ENCODE peak calls at places on chromosomes 11 and 22, in nine cellular contexts. H is NB4; V is choroid plexus epithelial cell; E is heart left ventricle; K is suprapubic skin; L is activated CD8-positive, alpha-beta T cell treated with anti-CD3 and anti-CD28 coated beads, Interleukin-2, amount 10 ng/mL, durations not matched to agents 7 days and 5 days; B is fibroblast of pulmonary artery; X is GM23338; G is activated naive CD4-positive, alpha-beta T cell. A is an unnamed sample.
A peak's percentile ranks its signal among the peaks of the same experiment; 100 is the strongest.

GRCh38 chr11:118930152-118930712 is 4.5 kb upstream of the BCL9L start:
- DNase-seq in L (peak; percentile 93), B (peak; percentile 80), H (peak; percentile 84), V (peak; percentile 77), G (peak; percentile 65), X (peak; percentile 99), K (peak; percentile 90), E (peak; percentile 85), A (peak; percentile 92)

GRCh38 chr11:2092956-2093412 is 46.2 kb downstream of the IGF2 start:
- DNase-seq in X (no peak), L (peak; percentile 44), V (peak; percentile 59), H (peak; percentile 42), K (peak; percentile 80), B (peak; percentile 36), G (no peak), E (peak; percentile 86), A (peak; percentile 15)

GRCh38 chr11:126491092-126491491 is 135.6 kb downstream of the ST3GAL4 start:
- DNase-seq in X (peak; percentile 62), V (no peak), L (no peak), K (no peak), H (no peak), B (no peak), E (no peak), G (no peak), A (no peak)

GRCh38 chr22:49016909-49017768 is 810.5 kb downstream of the BRD1 start:
- DNase-seq in K (peak; percentile 45), X (peak; percentile 0), E (peak; percentile 57), H (no peak), B (no peak), G (no peak), V (no peak), L (no peak), A (no peak)

GRCh38 chr11:27282141-27282590 is 80.8 kb downstream of the CCDC34 start:
- DNase-seq in E (peak; percentile 72), K (no peak), B (peak; percentile 87), H (no peak), G (no peak), L (no peak), X (no peak), V (peak; percentile 98), A (no peak)

GRCh38 chr11:62666259-62666926 is 1.3 kb downstream of the CSKMT start:
- DNase-seq in B (no peak), L (no peak), E (peak; percentile 60), X (no peak), V (no peak), G (no peak), K (no peak), H (peak; percentile 43), A (no peak)

GRCh38 chr22:27416553-27417427 is 384.8 kb downstream of the MN1 start:
- DNase-seq in E (no peak), L (no peak), X (peak; percentile 83), B (peak; percentile 91), H (no peak), V (peak; percentile 82), K (no peak), G (no peak), A (peak; percentile 1)

GRCh38 chr22:50485221-50486131 is 1.2 kb upstream of the MIOX start:
- DNase-seq in B (no peak), H (no peak), L (no peak), G (no peak), K (no peak), E (peak; percentile 65), X (no peak), V (no peak), A (no peak)

GRCh38 chr11:3956748-3957147 is 101.3 kb downstream of the STIM1 start:
- DNase-seq in L (no peak), K (no peak), E (no peak), V (no peak), G (no peak), B (no peak), H (no peak), X (no peak), A (no peak)

GRCh38 chr11:44301856-44302231 is 8.1 kb downstream of the ALX4 start:
- DNase-seq in L (no peak), X (no peak), V (no peak), B (no peak), E (no peak), K (no peak), H (peak; percentile 93), G (no peak), A (no peak)

GRCh38 chr11:123493393-123494063 is 63.5 kb downstream of the GRAMD1B start:
- DNase-seq in G (no peak), V (no peak), X (peak; percentile 55), E (no peak), B (no peak), L (no peak), H (no peak), K (no peak), A (no peak)

GRCh38 chr22:46390652-46391301 is 55.3 kb downstream of the TRMU start:
- DNase-seq in X (no peak), G (no peak), K (no peak), E (peak; percentile 76), V (peak; percentile 63), H (no peak), L (no peak), B (peak; percentile 52), A (no peak)

GRCh38 chr22:21818487-21819182 is 48.8 kb downstream of the MAPK1 start:
- DNase-seq in L (no peak), H (peak; percentile 24), V (no peak), K (no peak), B (no peak), G (no peak), E (no peak), X (peak; percentile 55), A (no peak)

GRCh38 chr22:48750826-48751440 is 1076.7 kb downstream of the BRD1 start:
- DNase-seq in X (no peak), L (peak; percentile 12), V (no peak), H (no peak), B (no peak), K (peak; percentile 59), G (no peak), E (no peak), A (no peak)

GRCh38 chr11:100629671-100630070 is 57.4 kb upstream of the ARHGAP42 start:
- DNase-seq in E (no peak), G (no peak), V (peak; percentile 71), K (no peak), B (peak; percentile 6), L (no peak), X (no peak), H (no peak), A (no peak)

GRCh38 chr11:72719144-72719543 is 33.1 kb downstream of the ARAP1 start:
- DNase-seq in K (no peak), V (peak; percentile 63), H (peak; percentile 41), E (no peak), B (peak; percentile 55), L (no peak), X (no peak), G (no peak), A (peak; percentile 31)

GRCh38 chr11:67418476-67419281 is 3.2 kb downstream of the CARNS1 start:
- DNase-seq in L (peak; percentile 53), K (no peak), H (no peak), X (no peak), G (no peak), E (no peak), V (no peak), B (no peak), A (peak; percentile 30)

GRCh38 chr11:72569966-72570892 is 104.0 kb downstream of the PDE2A start:
- DNase-seq in G (no peak), L (no peak), K (peak; percentile 48), B (peak; percentile 91), V (peak; percentile 92), E (no peak), X (no peak), H (peak; percentile 41), A (no peak)

GRCh38 chr11:74031310-74031676 is 22.4 kb upstream of the UCP3 start:
- DNase-seq in X (no peak), G (no peak), V (no peak), K (no peak), B (no peak), H (no peak), E (no peak), L (no peak), A (no peak)

GRCh38 chr11:125923012-125923579 is 18.8 kb downstream of the DDX25 start:
- DNase-seq in G (no peak), V (peak; percentile 84), E (no peak), B (peak; percentile 78), H (peak; percentile 82), L (peak; percentile 74), X (peak; percentile 92), K (no peak), A (peak; percentile 68)

GRCh38 chr11:2235588-2236326 is 34.6 kb downstream of the ASCL2 start:
- DNase-seq in V (no peak), E (peak; percentile 20), G (no peak), L (no peak), H (no peak), K (no peak), B (no peak), X (no peak), A (no peak)

GRCh38 chr11:2259897-2260451 is 10.4 kb downstream of the ASCL2 start:
- DNase-seq in X (no peak), V (no peak), H (no peak), K (peak; percentile 77), B (no peak), G (no peak), L (no peak), E (peak; percentile 32), A (no peak)

GRCh38 chr22:28759861-28760560 is 12.5 kb upstream of the CCDC117 start:
- DNase-seq in K (no peak), G (no peak), E (no peak), B (no peak), L (no peak), V (peak; percentile 5), H (no peak), X (peak; percentile 82), A (no peak)

A was measured in KBM-7.